ENCODE peak calls at places on chromosome 7, in nine cellular contexts. B is adrenal gland; H is prostate gland; D is AG10803; C is pancreas; Y is HCT116; G is CD4-positive, alpha-beta T cell; Q is testis; L is HFF-Myc. X is an unnamed sample.

GRCh38 chr7:33806284-33807157 is 98.8 kb upstream of the BMPER start:
- DNase-seq in D (no peak), G (no peak), L (no peak), Q (peak), H (no peak), C (no peak), Y (no peak), B (no peak), X (no peak)

GRCh38 chr7:71754828-71755227 is 622.9 kb downstream of the GALNT17 start:
- DNase-seq in Y (no peak), B (no peak), C (no peak), Q (no peak), L (no peak), D (no peak), H (no peak), G (no peak), X (no peak)

GRCh38 chr7:132009778-132010177 is 453.4 kb upstream of the PODXL start:
- DNase-seq in G (no peak), D (peak), H (no peak), Q (no peak), C (no peak), L (no peak), B (no peak), Y (no peak), X (no peak)

GRCh38 chr7:53596230-53596629 is 560.8 kb downstream of the POM121L12 start:
- DNase-seq in B (peak), L (no peak), G (no peak), C (no peak), D (no peak), H (no peak), Q (no peak), Y (no peak), X (no peak)

GRCh38 chr7:69169356-69169755 is 428.9 kb upstream of the AUTS2 start:
- DNase-seq in C (no peak), L (no peak), B (no peak), Y (no peak), H (no peak), G (no peak), Q (no peak), D (no peak), X (no peak)

GRCh38 chr7:111012799-111013675 is 77.9 kb upstream of the LRRN3 start:
- DNase-seq in Q (no peak), D (no peak), H (no peak), B (no peak), L (no peak), Y (no peak), G (peak), C (no peak), X (peak)

GRCh38 chr7:98879989-98880337 is 1.6 kb downstream of the TRRAP start:
- DNase-seq in L (no peak), D (no peak), Q (no peak), G (no peak), Y (no peak), B (no peak), C (no peak), H (no peak), X (no peak)

GRCh38 chr7:118245267-118246040 is 20.9 kb downstream of the ANKRD7 start:
- DNase-seq in C (no peak), D (no peak), B (no peak), G (no peak), Q (no peak), Y (no peak), L (no peak), H (no peak), X (peak)

GRCh38 chr7:130278892-130279690 is 12.4 kb downstream of the CPA2 start:
- DNase-seq in D (peak), Y (no peak), Q (no peak), L (no peak), C (no peak), B (no peak), G (no peak), H (no peak), X (no peak)

GRCh38 chr7:55464422-55464821 is 99.3 kb downstream of the LANCL2 start:
- DNase-seq in B (no peak), L (no peak), H (no peak), Q (no peak), Y (no peak), C (no peak), G (no peak), D (no peak), X (no peak)

GRCh38 chr7:110204527-110204926 is 886.4 kb upstream of the LRRN3 start:
- DNase-seq in H (no peak), C (no peak), Y (peak), D (no peak), B (no peak), G (no peak), L (no peak), Q (peak), X (no peak)

GRCh38 chr7:114426824-114427223 is 12.2 kb downstream of the FOXP2 start:
- DNase-seq in Y (peak), C (no peak), Q (no peak), D (peak), L (no peak), B (no peak), G (no peak), H (no peak), X (no peak)

GRCh38 chr7:129083525-129083924 is 28.6 kb upstream of the TNPO3 start:
- DNase-seq in B (no peak), Q (no peak), C (no peak), G (no peak), H (no peak), D (no peak), L (no peak), Y (no peak), X (no peak)

GRCh38 chr7:107463139-107464078 is 6.4 kb upstream of the GPR22 start:
- DNase-seq in G (peak), H (peak), B (peak), L (peak), Q (peak), Y (peak), D (peak), C (no peak), X (peak)

GRCh38 chr7:66957595-66958290 is 36.7 kb downstream of the TMEM248 start:
- DNase-seq in G (no peak), B (no peak), L (no peak), Y (no peak), D (peak), Q (no peak), H (no peak), C (no peak), X (no peak)

GRCh38 chr7:74190259-74190658 is 16.1 kb downstream of the EIF4H start:
- DNase-seq in L (no peak), D (no peak), G (no peak), Q (no peak), B (no peak), C (no peak), Y (no peak), H (no peak), X (no peak)

GRCh38 chr7:96596120-96596826 is 113.4 kb downstream of the SEM1 start:
- DNase-seq in Y (no peak), B (no peak), Q (no peak), D (peak), C (no peak), L (peak), G (no peak), H (peak), X (no peak)

GRCh38 chr7:51162724-51163329 is 153.8 kb downstream of the COBL start:
- DNase-seq in L (peak), H (peak), B (peak), C (peak), Q (peak), G (peak), Y (peak), D (peak), X (peak)

GRCh38 chr7:51601461-51601860 is 284.9 kb upstream of the COBL start:
- DNase-seq in B (no peak), Y (no peak), L (no peak), D (no peak), Q (no peak), G (no peak), H (no peak), C (no peak), X (no peak)

GRCh38 chr7:96040250-96040772 is 268.0 kb downstream of the DYNC1I1 start:
- DNase-seq in G (no peak), B (no peak), H (no peak), C (no peak), Y (no peak), Q (no peak), L (no peak), D (no peak), X (no peak)

GRCh38 chr7:501526-501925 is 18.1 kb downstream of the PDGFA start:
- DNase-seq in C (peak), Y (no peak), G (no peak), H (no peak), L (no peak), D (no peak), B (no peak), Q (no peak), X (no peak)

GRCh38 chr7:151063212-151063561 is 3.8 kb downstream of the SLC4A2 start:
- DNase-seq in H (no peak), Q (peak), Y (no peak), B (peak), L (no peak), D (peak), C (no peak), G (no peak), X (no peak)

GRCh38 chr7:156158213-156158612 is 345.9 kb upstream of the SHH start:
- DNase-seq in G (no peak), B (no peak), L (no peak), D (no peak), C (no peak), H (no peak), Y (no peak), Q (no peak), X (no peak)

GRCh38 chr7:88224596-88225275 is 4.9 kb upstream of the SRI start:
- DNase-seq in Q (no peak), D (peak), B (no peak), Y (no peak), L (no peak), C (no peak), H (no peak), G (no peak), X (no peak)

GRCh38 chr7:24417526-24418120 is 133.6 kb downstream of the NPY start:
- DNase-seq in H (no peak), B (peak), C (no peak), Q (peak), D (no peak), Y (no peak), L (no peak), G (no peak), X (no peak)

GRCh38 chr7:139284252-139284896 is 53.3 kb downstream of the UBN2 start:
- DNase-seq in C (no peak), Q (no peak), H (no peak), G (no peak), L (no peak), B (no peak), D (no peak), Y (no peak), X (no peak)

GRCh38 chr7:85055906-85056305 is 130.9 kb downstream of the SEMA3D start:
- DNase-seq in D (no peak), Y (no peak), L (no peak), C (no peak), B (no peak), H (no peak), G (no peak), Q (no peak), X (no peak)

GRCh38 chr7:94266278-94266677 is 128.4 kb upstream of the COL1A2 start:
- DNase-seq in C (no peak), Q (no peak), L (no peak), H (no peak), B (peak), Y (no peak), G (no peak), D (peak), X (no peak)

DNA sequence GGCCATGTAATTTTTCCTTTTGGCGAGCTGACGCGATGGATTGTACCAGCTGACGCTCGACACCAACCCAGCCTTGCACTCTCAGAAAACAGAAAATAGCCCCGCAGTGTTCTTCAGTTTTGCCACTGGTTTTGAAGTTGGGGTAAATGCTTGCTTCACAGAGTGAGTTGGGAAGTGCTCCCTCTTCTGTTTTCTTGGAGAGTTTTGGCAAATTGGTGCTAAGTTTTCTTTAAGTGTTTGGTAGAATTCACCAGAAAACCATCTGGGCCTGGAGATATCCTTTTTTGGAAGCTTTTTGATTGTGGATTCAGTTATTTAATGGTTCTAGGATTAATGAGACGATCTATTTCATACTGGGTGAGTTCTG is 252.8 kb downstream of the ELFN1 start:
- DNase-seq in C (no peak), D (peak), H (no peak), B (no peak), Y (no peak), G (no peak), Q (no peak), L (no peak), X (no peak)
- TF ChIP-seq CTCF in C (no peak), D (peak), H (no peak), B (no peak), Y (no peak), G (no peak), Q (no peak), L (peak), X (no peak)

DNA sequence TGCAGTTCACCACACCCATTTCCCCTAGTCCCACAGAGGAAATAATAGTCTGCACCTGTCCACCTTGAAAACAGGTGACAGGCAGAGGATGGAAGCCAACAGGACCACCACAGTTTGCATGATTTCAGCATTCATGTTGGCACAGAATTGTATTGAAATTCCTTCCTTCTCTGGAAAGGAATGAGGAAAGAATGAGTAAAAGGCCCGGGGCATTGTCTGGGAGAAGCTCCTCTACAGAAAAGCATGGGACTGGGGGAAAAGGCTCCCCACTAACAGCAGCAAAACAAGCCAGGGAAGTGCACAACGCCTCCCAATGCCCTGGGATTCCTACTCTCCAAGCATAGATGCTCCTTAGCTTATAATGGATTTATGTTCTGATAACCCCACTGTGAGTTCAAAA is 28.5 kb upstream of the TOMM7 start:
- DNase-seq in D (no peak), G (no peak), B (no peak), Y (no peak), C (no peak), L (no peak), H (no peak), Q (no peak), X (no peak)
- TF ChIP-seq CTCF in D (no peak), G (no peak), B (no peak), Y (no peak), C (no peak), L (no peak), H (no peak), Q (no peak), X (no peak)

GRCh38 chr7:106367018-106367420 is 82.2 kb upstream of the NAMPT start:
- DNase-seq in G (no peak), L (no peak), H (no peak), Q (no peak), D (peak), B (no peak), Y (no peak), C (no peak), X (peak)
- TF ChIP-seq CTCF in G (no peak), L (peak), H (no peak), Q (no peak), D (peak), B (peak), Y (peak), C (no peak), X (peak)

DNA sequence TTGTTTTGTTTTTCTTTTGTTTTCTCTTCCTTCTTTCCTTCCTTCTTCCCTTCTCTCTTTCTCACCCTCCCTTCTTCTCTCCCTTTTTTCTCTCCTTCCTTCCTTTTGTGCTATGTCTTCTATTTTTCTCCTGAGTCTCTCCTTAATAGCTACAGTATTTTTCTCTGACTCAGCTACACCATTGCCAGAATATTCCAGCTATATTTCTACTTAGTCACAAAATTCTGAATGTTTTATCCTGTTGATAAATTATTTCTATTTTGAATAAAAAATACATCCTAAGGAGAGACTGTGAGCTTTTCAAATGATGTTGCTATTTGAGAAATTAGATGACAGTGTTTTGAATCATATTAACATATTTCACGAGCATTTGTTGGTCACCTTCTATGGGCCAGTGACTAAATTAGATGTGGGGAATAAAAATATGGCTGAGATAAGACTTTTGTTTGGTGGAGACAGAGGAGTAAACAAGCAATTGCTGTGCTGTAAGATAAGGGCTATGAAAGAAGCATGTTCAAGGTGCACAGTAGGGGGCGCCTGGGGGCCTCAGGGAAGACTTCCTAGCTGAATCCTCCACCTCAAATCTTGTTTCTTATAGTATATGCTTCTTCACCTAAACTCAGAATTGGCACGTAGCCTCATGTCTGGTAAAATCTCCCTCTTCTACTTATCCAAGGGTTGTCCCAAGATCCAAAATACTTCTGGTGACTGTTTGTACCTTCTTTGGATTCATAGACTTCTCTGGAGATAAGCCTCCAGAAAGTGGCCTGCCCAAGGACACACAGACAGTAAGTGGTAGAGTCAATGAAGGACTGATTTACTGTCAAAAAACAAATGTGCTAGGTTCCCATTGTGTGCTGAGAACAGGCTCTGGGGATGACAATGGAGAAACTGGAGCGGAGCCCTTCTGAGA is 115.5 kb upstream of the CREB5 start:
- DNase-seq in Y (peak), D (peak), G (peak), L (no peak), Q (peak), C (no peak), H (no peak), B (peak), X (no peak)
- TF ChIP-seq CTCF in Y (peak), D (peak), G (peak), L (peak), Q (no peak), C (no peak), H (no peak), B (no peak), X (peak)

GRCh38 chr7:47890125-47890524 is 58.1 kb downstream of the PKD1L1 start:
- DNase-seq in Q (peak), L (no peak), H (no peak), Y (no peak), G (no peak), D (no peak), C (no peak), B (no peak), X (no peak)

GRCh38 chr7:47890606-47891005 is 57.7 kb downstream of the PKD1L1 start:
- DNase-seq in D (no peak), C (no peak), Y (no peak), B (no peak), L (no peak), Q (peak), G (no peak), H (no peak), X (no peak)

GRCh38 chr7:47893721-47894365 is 54.4 kb downstream of the PKD1L1 start:
- DNase-seq in G (no peak), Q (peak), Y (no peak), D (no peak), L (no peak), H (no peak), B (no peak), C (no peak), X (no peak)

GRCh38 chr7:47895026-47895425 is 53.2 kb downstream of the PKD1L1 start:
- DNase-seq in B (no peak), L (no peak), G (no peak), D (no peak), Y (no peak), H (no peak), C (no peak), Q (no peak), X (no peak)

DNA sequence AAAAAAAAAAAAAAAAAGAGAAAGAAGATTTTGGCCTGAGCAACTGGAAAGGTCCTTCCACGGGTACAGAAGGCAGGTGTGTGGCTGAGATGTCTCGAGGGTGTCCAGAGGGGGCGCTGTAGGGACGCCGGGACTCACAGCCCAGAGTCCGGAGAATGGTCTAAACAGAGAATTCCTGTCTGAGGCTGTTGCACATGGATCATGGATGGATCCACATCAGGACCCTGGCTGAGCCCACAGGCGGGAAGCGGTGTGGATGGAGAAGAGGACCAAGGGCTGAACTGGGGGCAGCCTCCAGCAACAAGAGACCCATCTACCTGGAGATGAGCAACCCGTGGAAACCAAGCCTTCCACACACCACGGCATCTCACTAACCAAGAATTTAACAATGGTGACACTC is 55.0 kb downstream of the PKD1L1 start:
- DNase-seq in L (no peak), H (no peak), B (no peak), G (no peak), D (no peak), Y (peak), C (no peak), Q (peak), X (no peak)
- TF ChIP-seq CTCF in L (peak), H (no peak), B (no peak), G (no peak), D (peak), Y (peak), C (no peak), Q (no peak), X (peak)

DNA sequence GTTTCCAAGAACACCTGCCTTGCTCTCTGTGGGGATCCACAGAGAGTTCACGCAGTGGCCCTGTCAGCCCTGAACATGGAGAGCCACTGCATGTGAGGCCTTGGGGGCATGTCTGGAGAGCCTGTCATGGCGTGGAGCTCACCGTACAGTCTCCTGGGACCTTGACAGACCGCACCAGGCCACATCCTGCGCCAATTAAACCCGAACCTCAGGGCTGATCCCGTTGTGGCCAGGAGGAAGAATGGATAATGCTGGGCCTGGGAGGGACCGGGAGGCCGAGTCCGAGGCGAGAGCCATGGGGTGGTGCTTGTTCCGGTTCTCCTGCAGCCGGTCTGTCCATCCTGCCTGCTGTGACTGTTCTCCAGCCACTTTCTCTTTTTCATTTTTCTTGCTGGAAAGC is 68.7 kb downstream of the DNAJB6 start:
- DNase-seq in Q (no peak), C (no peak), L (no peak), B (peak), D (no peak), H (no peak), G (no peak), Y (no peak), X (no peak)
- TF ChIP-seq CTCF in Q (no peak), C (no peak), L (no peak), B (no peak), D (no peak), H (no peak), G (no peak), Y (no peak), X (no peak)

GRCh38 chr7:36459236-36459960 is 69.7 kb downstream of the ANLN start:
- DNase-seq in C (no peak), Q (no peak), H (no peak), B (no peak), Y (no peak), D (no peak), L (no peak), G (no peak), X (no peak)

GRCh38 chr7:36468361-36469140 is 78.9 kb downstream of the ANLN start:
- DNase-seq in Q (no peak), G (no peak), B (no peak), C (no peak), D (peak), H (no peak), Y (no peak), L (no peak), X (no peak)

GRCh38 chr7:36460811-36461429 is 71.3 kb downstream of the ANLN start:
- DNase-seq in L (no peak), G (no peak), D (no peak), Q (no peak), Y (no peak), C (no peak), H (no peak), B (no peak), X (no peak)

GRCh38 chr7:36462551-36463137 is 73.0 kb downstream of the ANLN start:
- DNase-seq in G (no peak), Q (no peak), C (no peak), D (no peak), Y (no peak), B (no peak), H (no peak), L (no peak), X (no peak)
- TF ChIP-seq CTCF in G (no peak), Q (no peak), C (no peak), D (no peak), Y (no peak), B (no peak), H (no peak), L (no peak), X (no peak)

X was measured in GM13977.